ENCODE peak calls at places on chromosomes 11 and 22, in four cellular contexts. One of them, this sample, is unnamed.

GRCh38 chr11:33475999-33476398 is 218.8 kb downstream of the HIPK3 start:
- DNase-seq in sigmoid colon: no peak
- DNase-seq in ovary: no peak
- DNase-seq in H9: no peak
- DNase-seq in this sample: no peak

GRCh38 chr22:48893288-48894063 is 934.2 kb downstream of the BRD1 start:
- DNase-seq in H9: no peak
- DNase-seq in ovary: peak; percentile 7
- DNase-seq in sigmoid colon: no peak
- DNase-seq in this sample: no peak

GRCh38 chr11:16774920-16775603 is 36.6 kb downstream of the C11orf58 start:
- DNase-seq in H9: no peak
- DNase-seq in sigmoid colon: no peak
- DNase-seq in ovary: no peak
- DNase-seq in this sample: no peak

GRCh38 chr11:129731316-129731715 is 84.3 kb upstream of the TMEM45B start:
- DNase-seq in sigmoid colon: no peak
- DNase-seq in ovary: no peak
- DNase-seq in H9: no peak
- DNase-seq in this sample: no peak

GRCh38 chr11:1830500-1831223 is 4.1 kb upstream of the SYT8 start:
- DNase-seq in ovary: no peak
- DNase-seq in sigmoid colon: no peak
- DNase-seq in H9: no peak
- DNase-seq in this sample: peak; percentile 32

GRCh38 chr11:94674005-94674491 is 94.1 kb upstream of the AMOTL1 start:
- DNase-seq in ovary: no peak
- DNase-seq in sigmoid colon: no peak
- DNase-seq in H9: no peak
- DNase-seq in this sample: no peak

GRCh38 chr11:35856259-35856658 is 87.6 kb upstream of the LDLRAD3 start:
- DNase-seq in H9: no peak
- DNase-seq in sigmoid colon: no peak
- DNase-seq in ovary: no peak
- DNase-seq in this sample: no peak

GRCh38 chr11:32213223-32213622 is 122.3 kb downstream of the RCN1 start:
- DNase-seq in ovary: no peak
- DNase-seq in sigmoid colon: no peak
- DNase-seq in H9: no peak
- DNase-seq in this sample: no peak

GRCh38 chr22:44909241-44909640 is 100.6 kb downstream of the PHF21B start:
- DNase-seq in sigmoid colon: peak; percentile 33
- DNase-seq in ovary: no peak
- DNase-seq in H9: no peak
- DNase-seq in this sample: no peak

GRCh38 chr11:40384991-40385390 is 1074.5 kb downstream of the LRRC4C start:
- DNase-seq in H9: no peak
- DNase-seq in ovary: no peak
- DNase-seq in sigmoid colon: no peak
- DNase-seq in this sample: no peak

GRCh38 chr11:111602865-111603632 is 800 bp downstream of the SIK2 start:
- DNase-seq in sigmoid colon: peak; percentile 80
- DNase-seq in H9: no peak
- DNase-seq in ovary: peak; percentile 76
- DNase-seq in this sample: no peak

GRCh38 chr22:19052941-19053551 is 69.2 kb downstream of the DGCR2 start:
- DNase-seq in sigmoid colon: peak; percentile 19
- DNase-seq in H9: no peak
- DNase-seq in ovary: no peak
- DNase-seq in this sample: no peak

GRCh38 chr11:2800655-2801531 is 84.7 kb downstream of the CDKN1C start:
- DNase-seq in H9: peak; percentile 25
- DNase-seq in sigmoid colon: peak; percentile 57
- DNase-seq in ovary: peak; percentile 25
- DNase-seq in this sample: peak; percentile 27

GRCh38 chr22:36010913-36011312 is 17.7 kb downstream of the RBFOX2 start:
- DNase-seq in ovary: no peak
- DNase-seq in sigmoid colon: no peak
- DNase-seq in H9: no peak
- DNase-seq in this sample: no peak

GRCh38 chr11:7448126-7448525 is 37.2 kb upstream of the OLFML1 start:
- DNase-seq in H9: peak; percentile 62
- DNase-seq in sigmoid colon: no peak
- DNase-seq in ovary: no peak
- DNase-seq in this sample: no peak

GRCh38 chr11:3738723-3739122 is 58.6 kb downstream of the NUP98 start:
- DNase-seq in ovary: no peak
- DNase-seq in H9: no peak
- DNase-seq in sigmoid colon: no peak
- DNase-seq in this sample: no peak

GRCh38 chr11:117876341-117877119 is at the start of gene FXYD6:
- DNase-seq in ovary: peak; percentile 87
- DNase-seq in H9: peak; percentile 76
- DNase-seq in sigmoid colon: peak; percentile 87
- DNase-seq in this sample: peak; percentile 67

GRCh38 chr11:47394322-47395224 is 13.8 kb upstream of the SLC39A13 start:
- DNase-seq in sigmoid colon: peak; percentile 61
- DNase-seq in H9: peak; percentile 32
- DNase-seq in ovary: no peak
- DNase-seq in this sample: peak; percentile 76

GRCh38 chr11:104891135-104891534 is 7.1 kb downstream of the CASP12 start:
- DNase-seq in ovary: no peak
- DNase-seq in H9: no peak
- DNase-seq in sigmoid colon: no peak
- DNase-seq in this sample: no peak

GRCh38 chr11:122788781-122789535 is 49.3 kb upstream of the CRTAM start:
- DNase-seq in ovary: no peak
- DNase-seq in sigmoid colon: no peak
- DNase-seq in H9: no peak
- DNase-seq in this sample: no peak

GRCh38 chr11:57527056-57527631 is 3.4 kb downstream of the TIMM10 start:
- DNase-seq in H9: peak; percentile 64
- DNase-seq in sigmoid colon: peak; percentile 81
- DNase-seq in ovary: peak; percentile 81
- DNase-seq in this sample: peak; percentile 79

DNA sequence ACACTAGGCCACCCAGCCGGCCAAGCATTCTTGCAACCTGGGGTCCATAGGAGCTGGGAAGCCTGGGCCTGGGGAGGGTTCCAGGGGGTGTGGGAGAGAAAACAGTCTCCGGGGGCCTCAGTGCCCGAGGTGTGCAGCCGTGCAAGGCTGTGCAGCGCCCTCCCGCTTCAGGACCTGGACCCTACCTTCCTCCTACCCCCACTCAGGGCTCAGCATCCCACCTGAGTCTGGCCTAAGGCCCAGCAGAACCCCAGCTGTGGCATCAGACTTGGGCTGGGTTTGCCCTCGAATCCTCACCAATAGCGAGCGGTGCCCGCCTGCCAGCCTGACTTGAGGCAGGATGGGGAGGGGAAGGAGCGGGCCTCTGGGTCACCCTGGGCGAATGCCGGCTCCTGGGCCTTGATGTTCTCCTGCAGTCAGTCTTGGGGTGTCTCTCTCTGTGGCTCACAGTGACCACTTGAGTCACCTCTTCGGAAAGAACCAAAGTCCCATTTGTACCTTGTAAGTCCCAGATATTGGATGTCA is 53.6 kb upstream of the PPARA start:
- DNase-seq in H9: no peak
- DNase-seq in ovary: no peak
- DNase-seq in sigmoid colon: no peak
- DNase-seq in this sample: peak; percentile 53
- H3K4me1 ChIP-seq in H9: no peaks in the 10 kb centered on the region
- H3K4me1 ChIP-seq in ovary: peaks cover 47% of the 10 kb centered on the region
- H3K4me1 ChIP-seq in sigmoid colon: peaks cover 75% of the 10 kb centered on the region
- H3K4me1 ChIP-seq in this sample: peaks cover 21% of the 10 kb centered on the region

GRCh38 chr22:39148024-39148726 is 4.3 kb downstream of the CBX7 start:
- DNase-seq in sigmoid colon: peak; percentile 64
- DNase-seq in ovary: peak; percentile 66
- DNase-seq in H9: no peak
- DNase-seq in this sample: peak; percentile 55
- H3K4me1 ChIP-seq in sigmoid colon: peaks cover 88% of the 10 kb centered on the region
- H3K4me1 ChIP-seq in ovary: peaks cover 27% of the 10 kb centered on the region
- H3K4me1 ChIP-seq in H9: peaks cover 2% of the 10 kb centered on the region
- H3K4me1 ChIP-seq in this sample: peaks cover 6% of the 10 kb centered on the region

DNA sequence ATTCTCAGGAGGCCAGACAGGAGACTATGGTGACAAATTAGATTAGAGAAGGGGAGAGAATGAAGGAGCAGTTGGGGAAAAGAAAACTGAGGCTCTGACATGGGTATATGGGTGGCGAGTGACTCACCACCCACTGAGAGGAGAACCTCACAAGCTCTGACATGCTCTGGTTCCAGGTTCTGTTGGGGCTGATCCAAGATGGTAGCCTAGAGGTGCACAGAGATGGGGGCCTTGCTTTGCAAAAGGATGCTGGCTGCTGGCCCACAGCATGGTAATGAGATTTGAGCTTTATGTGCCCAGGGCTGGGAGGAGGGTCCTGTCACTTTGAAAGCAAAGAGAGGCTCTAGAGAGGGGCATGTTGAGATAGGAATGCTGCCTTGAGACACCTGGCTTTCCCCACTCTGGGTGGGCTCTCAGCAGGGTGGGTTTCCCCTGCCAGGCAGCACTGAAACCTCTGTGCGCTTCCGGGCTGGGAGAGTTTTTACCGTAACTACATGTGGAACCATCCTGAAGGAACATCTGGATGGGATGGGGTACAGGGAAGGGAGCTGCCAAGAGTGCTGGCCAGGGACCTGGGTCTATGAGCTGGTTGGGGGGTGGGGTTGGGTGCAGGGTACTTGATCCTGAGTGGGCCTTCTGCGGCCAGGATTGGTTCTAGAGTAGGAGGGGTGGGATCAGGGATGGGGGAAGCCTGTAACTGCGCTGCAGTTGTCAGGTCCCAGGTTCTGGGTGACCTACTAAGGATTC is 1.2 kb upstream of the GRK2 start:
- DNase-seq in sigmoid colon: peak; percentile 64
- DNase-seq in ovary: no peak
- DNase-seq in H9: no peak
- DNase-seq in this sample: peak; percentile 49
- H3K4me1 ChIP-seq in sigmoid colon: peaks cover 64% of the 10 kb centered on the region
- H3K4me1 ChIP-seq in ovary: peaks cover 23% of the 10 kb centered on the region
- H3K4me1 ChIP-seq in H9: peaks cover 3% of the 10 kb centered on the region
- H3K4me1 ChIP-seq in this sample: peaks cover 4% of the 10 kb centered on the region

GRCh38 chr11:22666700-22667439 is 459 bp downstream of the GAS2 start:
- DNase-seq in H9: peak; percentile 67
- DNase-seq in sigmoid colon: no peak
- DNase-seq in ovary: peak; percentile 59
- DNase-seq in this sample: peak; percentile 61

GRCh38 chr11:22668005-22668796 is 1.8 kb downstream of the GAS2 start:
- DNase-seq in H9: no peak
- DNase-seq in ovary: no peak
- DNase-seq in sigmoid colon: no peak
- DNase-seq in this sample: no peak

GRCh38 chr11:22669368-22669767 is 3.0 kb downstream of the GAS2 start:
- DNase-seq in ovary: no peak
- DNase-seq in sigmoid colon: no peak
- DNase-seq in H9: no peak
- DNase-seq in this sample: no peak

GRCh38 chr11:22671751-22672150 is 5.3 kb downstream of the GAS2 start:
- DNase-seq in H9: no peak
- DNase-seq in sigmoid colon: no peak
- DNase-seq in ovary: no peak
- DNase-seq in this sample: no peak

GRCh38 chr11:22670803-22671202 is 4.4 kb downstream of the GAS2 start:
- DNase-seq in sigmoid colon: no peak
- DNase-seq in H9: no peak
- DNase-seq in ovary: no peak
- DNase-seq in this sample: no peak
- H3K4me1 ChIP-seq in sigmoid colon: peaks cover 14% of the 10 kb centered on the region
- H3K4me1 ChIP-seq in H9: no peaks in the 10 kb centered on the region
- H3K4me1 ChIP-seq in ovary: peaks cover 4% of the 10 kb centered on the region
- H3K4me1 ChIP-seq in this sample: no peaks in the 10 kb centered on the region